ENCODE peak calls at places on chromosome 14, in four cellular contexts. One of them, this sample, is unnamed.
A peak's percentile ranks its signal among the peaks of the same experiment; 100 is the strongest.

GRCh38 chr14:67191768-67192290 is 2.6 kb downstream of the GARIN2 start:
- DNase-seq in left ventricle myocardium inferior: no peak
- DNase-seq in psoas muscle: no peak
- DNase-seq in thoracic aorta: no peak
- DNase-seq in this sample: no peak

GRCh38 chr14:92783813-92784431 is 10.2 kb upstream of the GOLGA5 start:
- DNase-seq in psoas muscle: no peak
- DNase-seq in left ventricle myocardium inferior: no peak
- DNase-seq in thoracic aorta: no peak
- DNase-seq in this sample: no peak

GRCh38 chr14:72682188-72682587 is 211.7 kb downstream of the DPF3 start:
- DNase-seq in psoas muscle: no peak
- DNase-seq in left ventricle myocardium inferior: no peak
- DNase-seq in thoracic aorta: no peak
- DNase-seq in this sample: no peak

GRCh38 chr14:80805136-80805535 is 136.4 kb downstream of the CEP128 start:
- DNase-seq in psoas muscle: no peak
- DNase-seq in thoracic aorta: no peak
- DNase-seq in left ventricle myocardium inferior: no peak
- DNase-seq in this sample: no peak

GRCh38 chr14:100168515-100168914 is 9.1 kb upstream of the DEGS2 start:
- DNase-seq in psoas muscle: no peak
- DNase-seq in thoracic aorta: no peak
- DNase-seq in left ventricle myocardium inferior: no peak
- DNase-seq in this sample: no peak

GRCh38 chr14:31492759-31493498 is 5.1 kb upstream of the GPR33 start:
- DNase-seq in psoas muscle: no peak
- DNase-seq in thoracic aorta: no peak
- DNase-seq in left ventricle myocardium inferior: no peak
- DNase-seq in this sample: no peak

GRCh38 chr14:85316701-85317100 is 213.2 kb upstream of the FLRT2 start:
- DNase-seq in thoracic aorta: no peak
- DNase-seq in psoas muscle: no peak
- DNase-seq in left ventricle myocardium inferior: no peak
- DNase-seq in this sample: no peak

GRCh38 chr14:20679907-20680306 is 4.5 kb upstream of the RNASE4 start:
- DNase-seq in left ventricle myocardium inferior: no peak
- DNase-seq in thoracic aorta: no peak
- DNase-seq in psoas muscle: no peak
- DNase-seq in this sample: no peak

GRCh38 chr14:69247691-69248440 is 12.1 kb upstream of the GALNT16 start:
- DNase-seq in thoracic aorta: no peak
- DNase-seq in left ventricle myocardium inferior: no peak
- DNase-seq in psoas muscle: peak; percentile 46
- DNase-seq in this sample: peak; percentile 77

GRCh38 chr14:57462551-57462950 is 31.1 kb downstream of the CCDC198 start:
- DNase-seq in thoracic aorta: no peak
- DNase-seq in left ventricle myocardium inferior: no peak
- DNase-seq in psoas muscle: no peak
- DNase-seq in this sample: no peak

GRCh38 chr14:77151245-77151644 is 9.7 kb upstream of the ZDHHC22 start:
- DNase-seq in left ventricle myocardium inferior: no peak
- DNase-seq in thoracic aorta: no peak
- DNase-seq in psoas muscle: no peak
- DNase-seq in this sample: no peak

GRCh38 chr14:20667957-20668356 is 16.4 kb upstream of the RNASE4 start:
- DNase-seq in left ventricle myocardium inferior: no peak
- DNase-seq in thoracic aorta: no peak
- DNase-seq in psoas muscle: no peak
- DNase-seq in this sample: no peak

GRCh38 chr14:69614592-69614991 is 3.2 kb downstream of the SUSD6 start:
- DNase-seq in thoracic aorta: no peak
- DNase-seq in left ventricle myocardium inferior: peak; percentile 27
- DNase-seq in psoas muscle: no peak
- DNase-seq in this sample: peak; percentile 75

DNA sequence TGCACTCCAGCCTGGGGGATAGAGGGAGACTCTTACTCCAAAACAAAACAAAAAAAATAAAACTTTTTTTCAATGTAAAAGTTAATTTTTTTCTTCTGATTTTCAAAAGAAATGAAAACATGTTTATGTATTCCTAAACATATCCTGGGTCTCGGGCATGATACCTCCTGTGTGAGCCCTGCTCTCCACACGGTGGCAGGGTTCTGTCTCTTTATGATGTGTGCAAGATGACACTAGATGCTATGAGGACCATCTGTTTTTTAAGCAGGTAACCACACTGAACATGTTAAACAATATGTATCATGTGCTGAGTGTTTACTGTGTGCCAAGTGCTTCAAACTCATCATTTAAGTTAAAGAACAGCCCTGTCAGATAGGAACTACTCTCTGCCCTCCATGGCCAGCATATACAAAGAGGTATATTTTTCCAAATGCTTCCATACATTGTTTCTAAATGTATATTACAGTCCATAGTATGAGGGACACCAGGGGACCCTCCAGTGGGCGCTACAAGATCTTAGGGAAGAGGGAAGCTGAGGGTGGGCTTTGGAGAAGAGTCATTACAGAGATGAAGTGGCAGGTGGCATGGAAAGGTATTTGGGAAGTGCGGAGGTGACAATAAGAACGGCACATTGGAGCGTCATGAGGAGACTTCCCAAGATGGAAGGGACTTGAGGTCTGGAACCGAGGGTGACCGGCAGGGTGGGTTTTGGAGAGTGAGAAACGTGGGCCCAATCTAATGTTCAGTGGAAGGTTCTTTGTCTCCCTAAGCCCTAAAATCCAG is 28.5 kb downstream of the FOS start:
- DNase-seq in thoracic aorta: no peak
- DNase-seq in psoas muscle: no peak
- DNase-seq in left ventricle myocardium inferior: no peak
- DNase-seq in this sample: no peak
- TF ChIP-seq CTCF in thoracic aorta: no peak
- TF ChIP-seq CTCF in psoas muscle: peak; percentile 50
- TF ChIP-seq CTCF in left ventricle myocardium inferior: peak; percentile 39
- TF ChIP-seq CTCF in this sample: no peak

GRCh38 chr14:75125617-75126016 is 1.2 kb downstream of the NEK9 start:
- DNase-seq in psoas muscle: no peak
- DNase-seq in left ventricle myocardium inferior: no peak
- DNase-seq in thoracic aorta: no peak
- DNase-seq in this sample: no peak
- H3K4me1 ChIP-seq in psoas muscle: peaks cover 41% of the 10 kb centered on the region
- H3K4me1 ChIP-seq in left ventricle myocardium inferior: peaks cover 54% of the 10 kb centered on the region
- H3K4me1 ChIP-seq in thoracic aorta: peaks cover 23% of the 10 kb centered on the region
- H3K4me1 ChIP-seq in this sample: peaks cover 8% of the 10 kb centered on the region

DNA sequence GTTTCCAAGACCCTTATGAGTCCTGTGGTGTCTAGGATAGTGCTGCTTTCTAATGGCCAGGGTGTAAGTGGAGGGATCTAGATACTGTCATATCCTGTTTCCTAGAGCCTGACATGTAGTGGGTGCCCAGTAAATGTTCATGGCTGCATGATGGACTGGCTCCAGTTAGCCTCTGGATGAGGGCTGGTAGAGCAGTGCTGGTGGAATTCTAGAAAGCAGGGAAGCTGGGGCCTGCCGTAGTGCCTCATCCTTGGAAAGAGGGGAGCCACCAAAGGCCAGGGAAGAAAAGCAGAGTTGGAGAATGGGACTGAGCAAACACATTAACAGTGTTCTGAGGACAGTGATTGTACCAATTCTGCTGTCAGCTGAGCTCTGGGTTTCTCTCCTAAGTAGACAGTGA is 637 bp downstream of the GZMB start:
- DNase-seq in psoas muscle: no peak
- DNase-seq in thoracic aorta: no peak
- DNase-seq in left ventricle myocardium inferior: no peak
- DNase-seq in this sample: no peak
- TF ChIP-seq CTCF in psoas muscle: no peak
- TF ChIP-seq CTCF in thoracic aorta: no peak
- TF ChIP-seq CTCF in left ventricle myocardium inferior: no peak
- TF ChIP-seq CTCF in this sample: no peak

GRCh38 chr14:74615735-74616134 is 3.7 kb upstream of the LTBP2 start:
- DNase-seq in psoas muscle: no peak
- DNase-seq in thoracic aorta: no peak
- DNase-seq in left ventricle myocardium inferior: no peak
- DNase-seq in this sample: no peak

GRCh38 chr14:74618078-74618952 is 6.3 kb upstream of the LTBP2 start:
- DNase-seq in thoracic aorta: no peak
- DNase-seq in left ventricle myocardium inferior: no peak
- DNase-seq in psoas muscle: no peak
- DNase-seq in this sample: no peak

GRCh38 chr14:74616996-74617700 is 5.1 kb upstream of the LTBP2 start:
- DNase-seq in thoracic aorta: no peak
- DNase-seq in left ventricle myocardium inferior: no peak
- DNase-seq in psoas muscle: no peak
- DNase-seq in this sample: no peak

GRCh38 chr14:74614508-74615495 is 2.8 kb upstream of the LTBP2 start:
- DNase-seq in thoracic aorta: no peak
- DNase-seq in psoas muscle: no peak
- DNase-seq in left ventricle myocardium inferior: no peak
- DNase-seq in this sample: no peak

DNA sequence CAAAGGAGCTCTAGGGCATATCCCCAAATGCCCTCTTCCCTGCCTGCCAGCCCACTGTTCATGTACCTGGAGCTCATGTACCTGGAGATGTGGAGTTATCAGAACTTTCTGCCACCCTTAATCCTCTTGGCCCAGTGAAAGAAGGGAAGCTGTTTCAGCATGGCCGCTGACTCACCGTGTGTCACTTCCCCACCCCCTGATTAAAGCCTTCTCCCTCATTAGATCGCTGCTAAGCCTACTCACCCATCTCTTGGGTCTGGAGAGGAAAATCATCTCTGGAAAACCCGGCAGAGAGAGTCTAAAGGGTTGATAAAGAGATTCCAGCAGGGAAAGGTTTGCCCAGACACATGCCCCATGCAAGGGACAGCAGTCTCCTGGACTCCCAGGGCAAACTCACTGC is 4.5 kb upstream of the LTBP2 start:
- DNase-seq in left ventricle myocardium inferior: no peak
- DNase-seq in thoracic aorta: no peak
- DNase-seq in psoas muscle: no peak
- DNase-seq in this sample: peak; percentile 70
- H3K4me1 ChIP-seq in left ventricle myocardium inferior: peaks cover 67% of the 10 kb centered on the region
- H3K4me1 ChIP-seq in thoracic aorta: peaks cover 59% of the 10 kb centered on the region
- H3K4me1 ChIP-seq in psoas muscle: peaks cover 4% of the 10 kb centered on the region
- H3K4me1 ChIP-seq in this sample: peaks cover 5% of the 10 kb centered on the region

DNA sequence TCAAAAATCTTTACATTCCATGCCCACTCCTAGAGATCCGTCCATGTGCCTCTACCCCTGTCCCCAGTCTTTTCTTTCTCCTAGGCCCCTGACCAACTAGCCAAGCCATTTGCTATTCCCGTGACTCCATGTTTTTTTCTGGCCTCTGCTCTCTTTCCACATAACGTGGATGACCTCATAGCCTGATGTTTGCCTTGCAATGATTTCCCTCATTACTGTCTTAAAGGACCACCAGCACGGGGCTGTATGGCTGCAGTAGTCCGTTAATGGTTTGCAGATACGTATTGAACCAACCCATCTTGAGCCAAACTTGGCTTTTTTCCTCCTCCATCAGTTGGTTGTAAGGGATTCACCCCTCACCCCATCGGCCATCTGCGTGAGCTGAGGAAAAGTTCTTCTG is 226.0 kb downstream of the PCNX1 start:
- DNase-seq in psoas muscle: no peak
- DNase-seq in thoracic aorta: no peak
- DNase-seq in left ventricle myocardium inferior: no peak
- DNase-seq in this sample: no peak
- TF ChIP-seq CTCF in psoas muscle: no peak
- TF ChIP-seq CTCF in thoracic aorta: no peak
- TF ChIP-seq CTCF in left ventricle myocardium inferior: no peak
- TF ChIP-seq CTCF in this sample: no peak

DNA sequence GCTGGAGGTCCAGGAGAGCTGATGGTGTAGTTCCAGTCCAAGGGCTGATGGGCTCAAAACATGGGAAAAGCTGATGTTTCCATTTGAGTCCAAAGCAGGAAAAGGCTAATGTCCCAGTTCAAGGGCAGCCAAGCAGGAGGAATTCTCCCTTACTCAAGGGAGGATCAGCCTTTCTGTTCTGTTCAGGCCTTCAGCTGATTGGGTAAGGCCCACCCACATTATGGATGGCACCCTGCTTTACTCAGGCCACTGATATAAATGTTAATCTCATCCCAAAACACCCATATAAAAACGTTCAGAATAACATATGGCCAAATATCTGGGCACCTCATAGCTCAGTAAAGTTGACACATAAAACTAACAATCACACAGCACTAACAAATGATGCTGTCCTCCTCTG is 64.1 kb downstream of the SAMD4A start:
- DNase-seq in left ventricle myocardium inferior: no peak
- DNase-seq in psoas muscle: no peak
- DNase-seq in thoracic aorta: no peak
- DNase-seq in this sample: no peak
- H3K4me1 ChIP-seq in left ventricle myocardium inferior: peaks cover 85% of the 10 kb centered on the region
- H3K4me1 ChIP-seq in psoas muscle: peaks cover 46% of the 10 kb centered on the region
- H3K4me1 ChIP-seq in thoracic aorta: peaks cover 25% of the 10 kb centered on the region
- H3K4me1 ChIP-seq in this sample: no peaks in the 10 kb centered on the region

GRCh38 chr14:36942522-36943245 is 229.7 kb downstream of the SLC25A21 start:
- DNase-seq in thoracic aorta: no peak
- DNase-seq in left ventricle myocardium inferior: no peak
- DNase-seq in psoas muscle: no peak
- DNase-seq in this sample: no peak
- TF ChIP-seq CTCF in thoracic aorta: peak; percentile 15
- TF ChIP-seq CTCF in left ventricle myocardium inferior: peak; percentile 27
- TF ChIP-seq CTCF in psoas muscle: no peak
- TF ChIP-seq CTCF in this sample: no peak

GRCh38 chr14:58668848-58669480 is 31.2 kb downstream of the DACT1 start:
- DNase-seq in left ventricle myocardium inferior: no peak
- DNase-seq in thoracic aorta: no peak
- DNase-seq in psoas muscle: no peak
- DNase-seq in this sample: no peak
- H3K4me1 ChIP-seq in left ventricle myocardium inferior: peaks cover 14% of the 10 kb centered on the region
- H3K4me1 ChIP-seq in thoracic aorta: no peaks in the 10 kb centered on the region
- H3K4me1 ChIP-seq in psoas muscle: no peaks in the 10 kb centered on the region
- H3K4me1 ChIP-seq in this sample: no peaks in the 10 kb centered on the region

GRCh38 chr14:103504991-103505565 is 17.6 kb downstream of the CKB start:
- DNase-seq in psoas muscle: no peak
- DNase-seq in left ventricle myocardium inferior: no peak
- DNase-seq in thoracic aorta: no peak
- DNase-seq in this sample: peak; percentile 15
- TF ChIP-seq CTCF in psoas muscle: no peak
- TF ChIP-seq CTCF in left ventricle myocardium inferior: no peak
- TF ChIP-seq CTCF in thoracic aorta: no peak
- TF ChIP-seq CTCF in this sample: no peak

This sample was measured in tibial artery.